ENCODE peak calls at places on chromosomes 4 and X, in four cellular contexts. E is lung microvascular endothelial cell, K is ELR, R is PC-9. C is an unnamed sample.

GRCh38 chr4:141802324-141802723 is 165.9 kb downstream of the IL15 start:
- DNase-seq in E (no peak), R (no peak), K (peak), C (peak)

GRCh38 chrX:15617111-15617510 is 16.4 kb upstream of the ACE2 start:
- DNase-seq in K (no peak), E (no peak), R (no peak), C (peak)

GRCh38 chrX:341541-342101 is 23.0 kb upstream of the GTPBP6 start:
- DNase-seq in R (no peak), E (no peak), K (no peak), C (no peak)

GRCh38 chr4:127533028-127533700 is 99.6 kb upstream of the INTU start:
- DNase-seq in E (peak), K (no peak), R (no peak), C (no peak)

GRCh38 chr4:119628281-119629141 is at the start of gene PDE5A:
- DNase-seq in K (peak), R (peak), E (peak), C (peak)

GRCh38 chr4:42954925-42955669 is 62.6 kb downstream of the GRXCR1 start:
- DNase-seq in E (no peak), R (no peak), K (no peak), C (no peak)

GRCh38 chr4:74415602-74416300 is 29.2 kb upstream of the AREG start:
- DNase-seq in E (no peak), R (no peak), K (peak), C (no peak)

GRCh38 chr4:101944649-101945048 is 154.1 kb downstream of the BANK1 start:
- DNase-seq in E (no peak), K (peak), R (no peak), C (no peak)

GRCh38 chr4:69577245-69577644 is 62.2 kb downstream of the UGT2A2 start:
- DNase-seq in K (no peak), E (no peak), R (no peak), C (no peak)

GRCh38 chr4:152590179-152591031 is 54.5 kb upstream of the FBXW7 start:
- DNase-seq in E (peak), R (peak), K (peak), C (peak)

GRCh38 chr4:119696963-119697362 is 68.4 kb upstream of the PDE5A start:
- DNase-seq in K (no peak), R (no peak), E (no peak), C (no peak)